ENCODE peak calls at places on chromosome 15, in ten cellular contexts. N is tibial artery, Y is thoracic aorta, E is Karpas-422, M is adipocyte, F is fibroblast of lung, G is mammary epithelial cell, D is Caco-2, S is bronchial epithelial cell, H is endothelial cell of umbilical vein. A is an unnamed sample.
A peak's percentile ranks its signal among the peaks of the same experiment; 100 is the strongest.

GRCh38 chr15:63487076-63487757 is 17.2 kb upstream of the USP3 start:
- DNase-seq in N (peak; percentile 93), Y (no peak), E (peak; percentile 87), M (peak; percentile 80), F (peak; percentile 78), G (peak; percentile 58), D (peak; percentile 88), S (peak; percentile 61), H (peak; percentile 79), A (no peak)

GRCh38 chr15:40823572-40824343 is 4.8 kb downstream of the PPP1R14D start:
- DNase-seq in N (no peak), Y (no peak), E (no peak), M (peak; percentile 25), F (no peak), G (peak; percentile 46), D (peak; percentile 39), S (peak; percentile 94), H (no peak), A (no peak)

GRCh38 chr15:31499953-31500808 is 173.5 kb downstream of the KLF13 start:
- DNase-seq in N (no peak), Y (no peak), E (no peak), M (no peak), F (no peak), G (no peak), D (no peak), S (no peak), H (no peak), A (no peak)

GRCh38 chr15:89377842-89378698 is 43.4 kb upstream of the POLG start:
- DNase-seq in N (no peak), Y (no peak), E (no peak), M (peak; percentile 17), F (no peak), G (peak; percentile 57), D (no peak), S (peak; percentile 71), H (no peak), A (no peak)

GRCh38 chr15:62068787-62069170 is 2.0 kb downstream of the C2CD4A start:
- DNase-seq in N (no peak), Y (no peak), E (no peak), M (no peak), F (no peak), G (peak; percentile 3), D (no peak), S (peak; percentile 51), H (no peak), A (no peak)

GRCh38 chr15:77691607-77692006 is 58.9 kb upstream of the LINGO1 start:
- DNase-seq in N (no peak), Y (no peak), E (no peak), M (no peak), F (no peak), G (no peak), D (no peak), S (no peak), H (no peak), A (no peak)

GRCh38 chr15:39936187-39936586 is 2.3 kb downstream of the EIF2AK4 start:
- DNase-seq in N (no peak), Y (no peak), E (no peak), M (no peak), F (peak; percentile 37), G (peak; percentile 72), D (no peak), S (peak; percentile 86), H (peak; percentile 23), A (no peak)

GRCh38 chr15:47484997-47485396 is 232.3 kb upstream of the SEMA6D start:
- DNase-seq in N (no peak), Y (no peak), E (no peak), M (no peak), F (peak; percentile 46), G (no peak), D (no peak), S (peak; percentile 26), H (no peak), A (no peak)

GRCh38 chr15:96351801-96352593 is 21.5 kb downstream of the NR2F2 start:
- DNase-seq in N (peak; percentile 82), Y (no peak), E (no peak), M (no peak), F (no peak), G (no peak), D (no peak), S (no peak), H (peak; percentile 67), A (no peak)

GRCh38 chr15:88586401-88587162 is 34.6 kb upstream of the AEN start:
- DNase-seq in N (no peak), Y (no peak), E (no peak), M (peak; percentile 21), F (no peak), G (peak; percentile 58), D (no peak), S (peak; percentile 69), H (no peak), A (no peak)

GRCh38 chr15:28091313-28091712 is 7.8 kb downstream of the OCA2 start:
- DNase-seq in N (no peak), Y (no peak), E (no peak), M (no peak), F (no peak), G (no peak), D (no peak), S (no peak), H (no peak), A (no peak)

GRCh38 chr15:85131915-85132314 is 150.3 kb downstream of the PDE8A start:
- DNase-seq in N (no peak), Y (no peak), E (no peak), M (no peak), F (no peak), G (no peak), D (no peak), S (no peak), H (no peak), A (no peak)

GRCh38 chr15:85129881-85130280 is 148.2 kb downstream of the PDE8A start:
- DNase-seq in N (no peak), Y (no peak), E (no peak), M (no peak), F (no peak), G (no peak), D (no peak), S (no peak), H (peak; percentile 20), A (no peak)

GRCh38 chr15:85137507-85138175 is 156.0 kb downstream of the PDE8A start:
- DNase-seq in N (no peak), Y (no peak), E (no peak), M (no peak), F (no peak), G (no peak), D (no peak), S (no peak), H (no peak), A (no peak)

GRCh38 chr15:85128636-85129035 is 147.0 kb downstream of the PDE8A start:
- DNase-seq in N (no peak), Y (no peak), E (no peak), M (no peak), F (peak; percentile 3), G (peak; percentile 67), D (no peak), S (peak; percentile 18), H (no peak), A (no peak)

GRCh38 chr15:85133709-85134108 is 152.1 kb downstream of the PDE8A start:
- DNase-seq in N (no peak), Y (no peak), E (no peak), M (no peak), F (no peak), G (no peak), D (no peak), S (no peak), H (no peak), A (no peak)
- H3K36me3 ChIP-seq in N (peaks cover 86% of the 10 kb centered on the region), Y (peaks cover 22% of the 10 kb centered on the region), E (no peaks in the 10 kb centered on the region), M (peaks cover 83% of the 10 kb centered on the region), F (no peaks in the 10 kb centered on the region), G (no peaks in the 10 kb centered on the region), D (no peaks in the 10 kb centered on the region), S (peaks cover 4% of the 10 kb centered on the region), H (peaks cover 5% of the 10 kb centered on the region), A (peaks cover 8% of the 10 kb centered on the region)

DNA sequence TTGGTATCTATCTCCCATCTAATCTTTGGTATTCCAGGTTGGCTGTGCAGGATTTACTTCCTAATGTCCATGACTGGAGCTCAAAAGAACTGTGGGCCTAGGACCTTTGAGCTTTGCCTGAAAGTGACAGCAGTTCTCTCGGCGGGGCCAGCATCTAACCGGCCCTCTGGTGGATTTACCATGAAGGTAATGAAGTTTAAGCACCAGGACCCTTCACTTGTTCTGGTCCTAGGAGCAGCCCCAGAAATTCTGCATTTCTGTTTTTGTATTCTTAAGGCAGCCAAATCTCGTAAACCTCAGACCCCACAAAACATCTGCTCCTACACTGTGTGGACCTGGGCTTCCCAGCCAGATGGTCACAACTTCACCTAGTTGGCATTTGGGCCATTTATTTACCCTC is 13.0 kb downstream of the CALML4 start:
- DNase-seq in N (no peak), Y (no peak), E (no peak), M (no peak), F (no peak), G (no peak), D (no peak), S (no peak), H (no peak), A (no peak)
- H3K36me3 ChIP-seq in N (peaks cover 23% of the 10 kb centered on the region), Y (peaks cover 21% of the 10 kb centered on the region), E (peaks cover 45% of the 10 kb centered on the region), M (peaks cover 42% of the 10 kb centered on the region), F (peaks cover 8% of the 10 kb centered on the region), G (peaks cover 18% of the 10 kb centered on the region), D (peaks cover 3% of the 10 kb centered on the region), S (peaks cover 1% of the 10 kb centered on the region), H (peaks cover 10% of the 10 kb centered on the region), A (peaks cover 2% of the 10 kb centered on the region)

GRCh38 chr15:74845208-74845568 is 2.2 kb upstream of the ULK3 start:
- DNase-seq in N (no peak), Y (no peak), E (peak; percentile 53), M (no peak), F (no peak), G (no peak), D (no peak), S (no peak), H (no peak), A (no peak)
- H3K36me3 ChIP-seq in N (peaks cover 45% of the 10 kb centered on the region), Y (peaks cover 26% of the 10 kb centered on the region), E (peaks cover 7% of the 10 kb centered on the region), M (peaks cover 31% of the 10 kb centered on the region), F (peaks cover 9% of the 10 kb centered on the region), G (peaks cover 19% of the 10 kb centered on the region), D (no peaks in the 10 kb centered on the region), S (peaks cover 24% of the 10 kb centered on the region), H (peaks cover 23% of the 10 kb centered on the region), A (peaks cover 13% of the 10 kb centered on the region)

GRCh38 chr15:101684877-101685276 is 32.7 kb upstream of the TM2D3 start:
- DNase-seq in N (no peak), Y (no peak), E (peak; percentile 28), M (no peak), F (no peak), G (no peak), D (no peak), S (no peak), H (no peak), A (no peak)

GRCh38 chr15:101694261-101694660 is 30.0 kb downstream of the TARS3 start:
- DNase-seq in N (no peak), Y (no peak), E (no peak), M (no peak), F (no peak), G (peak; percentile 6), D (no peak), S (peak; percentile 27), H (no peak), A (no peak)

GRCh38 chr15:101684384-101684783 is 32.2 kb upstream of the TM2D3 start:
- DNase-seq in N (no peak), Y (no peak), E (peak; percentile 28), M (peak; percentile 43), F (peak; percentile 28), G (peak; percentile 94), D (no peak), S (peak; percentile 100), H (no peak), A (peak; percentile 85)

GRCh38 chr15:101692799-101693198 is 31.5 kb downstream of the TARS3 start:
- DNase-seq in N (no peak), Y (no peak), E (no peak), M (no peak), F (no peak), G (peak; percentile 86), D (no peak), S (peak; percentile 92), H (no peak), A (no peak)

GRCh38 chr15:101689901-101690300 is 34.4 kb downstream of the TARS3 start:
- DNase-seq in N (no peak), Y (no peak), E (no peak), M (no peak), F (peak; percentile 28), G (peak; percentile 78), D (no peak), S (peak; percentile 76), H (no peak), A (no peak)
- H3K36me3 ChIP-seq in N (peaks cover 47% of the 10 kb centered on the region), Y (peaks cover 21% of the 10 kb centered on the region), E (no peaks in the 10 kb centered on the region), M (peaks cover 27% of the 10 kb centered on the region), F (peaks cover 1% of the 10 kb centered on the region), G (no peaks in the 10 kb centered on the region), D (no peaks in the 10 kb centered on the region), S (peaks cover 2% of the 10 kb centered on the region), H (peaks cover 2% of the 10 kb centered on the region), A (peaks cover 2% of the 10 kb centered on the region)